ENCODE peak calls at places on chromosomes 12 and 14, in ten cellular contexts. One of them, this sample, is unnamed.

GRCh38 chr14:105019861-105020814 is 745 bp downstream of the CDCA4 start:
- DNase-seq in GM20000: peak
- DNase-seq in lower leg skin: no peak
- DNase-seq in Caco-2: peak
- DNase-seq in endothelial cell: peak
- DNase-seq in BE2C: peak
- DNase-seq in fibroblast of mammary gland: no peak
- DNase-seq in thoracic aorta: no peak
- DNase-seq in breast epithelium: no peak
- DNase-seq in IMR-90: peak
- DNase-seq in this sample: peak

GRCh38 chr14:65042731-65043372 is 56.2 kb downstream of the FNTB start:
- DNase-seq in GM20000: peak
- DNase-seq in IMR-90: no peak
- DNase-seq in thoracic aorta: no peak
- DNase-seq in fibroblast of mammary gland: no peak
- DNase-seq in Caco-2: no peak
- DNase-seq in breast epithelium: no peak
- DNase-seq in endothelial cell: no peak
- DNase-seq in BE2C: no peak
- DNase-seq in lower leg skin: no peak
- DNase-seq in this sample: no peak

GRCh38 chr14:37122919-37123639 is 49.3 kb downstream of the SLC25A21 start:
- DNase-seq in BE2C: no peak
- DNase-seq in Caco-2: no peak
- DNase-seq in lower leg skin: no peak
- DNase-seq in breast epithelium: no peak
- DNase-seq in endothelial cell: no peak
- DNase-seq in thoracic aorta: no peak
- DNase-seq in fibroblast of mammary gland: peak
- DNase-seq in GM20000: no peak
- DNase-seq in IMR-90: no peak
- DNase-seq in this sample: no peak

GRCh38 chr12:109452489-109452888 is 24.6 kb downstream of the KCTD10 start:
- DNase-seq in Caco-2: no peak
- DNase-seq in fibroblast of mammary gland: peak
- DNase-seq in endothelial cell: no peak
- DNase-seq in IMR-90: no peak
- DNase-seq in breast epithelium: no peak
- DNase-seq in BE2C: no peak
- DNase-seq in lower leg skin: no peak
- DNase-seq in thoracic aorta: no peak
- DNase-seq in GM20000: no peak
- DNase-seq in this sample: no peak

GRCh38 chr12:52432559-52433207 is 1.5 kb downstream of the KRT75 start:
- DNase-seq in GM20000: no peak
- DNase-seq in Caco-2: no peak
- DNase-seq in breast epithelium: no peak
- DNase-seq in thoracic aorta: no peak
- DNase-seq in IMR-90: no peak
- DNase-seq in fibroblast of mammary gland: no peak
- DNase-seq in BE2C: no peak
- DNase-seq in endothelial cell: no peak
- DNase-seq in lower leg skin: no peak
- DNase-seq in this sample: no peak

GRCh38 chr12:85029456-85029855 is 6.6 kb downstream of the TSPAN19 start:
- DNase-seq in fibroblast of mammary gland: peak
- DNase-seq in IMR-90: peak
- DNase-seq in breast epithelium: no peak
- DNase-seq in BE2C: no peak
- DNase-seq in Caco-2: peak
- DNase-seq in lower leg skin: no peak
- DNase-seq in GM20000: peak
- DNase-seq in endothelial cell: no peak
- DNase-seq in thoracic aorta: no peak
- DNase-seq in this sample: no peak

GRCh38 chr12:79926951-79927350 is 7.9 kb downstream of the PPP1R12A start:
- DNase-seq in GM20000: no peak
- DNase-seq in BE2C: no peak
- DNase-seq in breast epithelium: no peak
- DNase-seq in endothelial cell: no peak
- DNase-seq in IMR-90: no peak
- DNase-seq in lower leg skin: no peak
- DNase-seq in thoracic aorta: no peak
- DNase-seq in fibroblast of mammary gland: no peak
- DNase-seq in Caco-2: no peak
- DNase-seq in this sample: no peak

GRCh38 chr14:53501361-53502320 is 348.5 kb upstream of the DDHD1 start:
- DNase-seq in IMR-90: peak
- DNase-seq in breast epithelium: no peak
- DNase-seq in endothelial cell: no peak
- DNase-seq in lower leg skin: no peak
- DNase-seq in fibroblast of mammary gland: peak
- DNase-seq in BE2C: no peak
- DNase-seq in GM20000: no peak
- DNase-seq in Caco-2: no peak
- DNase-seq in thoracic aorta: no peak
- DNase-seq in this sample: no peak

GRCh38 chr12:53468286-53468685 is 16.4 kb downstream of the PCBP2 start:
- DNase-seq in thoracic aorta: no peak
- DNase-seq in breast epithelium: no peak
- DNase-seq in endothelial cell: no peak
- DNase-seq in GM20000: no peak
- DNase-seq in fibroblast of mammary gland: no peak
- DNase-seq in BE2C: no peak
- DNase-seq in lower leg skin: no peak
- DNase-seq in Caco-2: no peak
- DNase-seq in IMR-90: no peak
- DNase-seq in this sample: no peak

GRCh38 chr12:53465679-53466078 is 13.8 kb downstream of the PCBP2 start:
- DNase-seq in lower leg skin: no peak
- DNase-seq in breast epithelium: no peak
- DNase-seq in thoracic aorta: no peak
- DNase-seq in GM20000: no peak
- DNase-seq in fibroblast of mammary gland: no peak
- DNase-seq in Caco-2: no peak
- DNase-seq in BE2C: no peak
- DNase-seq in IMR-90: no peak
- DNase-seq in endothelial cell: no peak
- DNase-seq in this sample: no peak

GRCh38 chr12:53467082-53467481 is 15.2 kb downstream of the PCBP2 start:
- DNase-seq in Caco-2: no peak
- DNase-seq in breast epithelium: no peak
- DNase-seq in GM20000: no peak
- DNase-seq in BE2C: no peak
- DNase-seq in IMR-90: no peak
- DNase-seq in lower leg skin: no peak
- DNase-seq in endothelial cell: no peak
- DNase-seq in thoracic aorta: no peak
- DNase-seq in fibroblast of mammary gland: no peak
- DNase-seq in this sample: no peak

GRCh38 chr12:53467880-53468279 is 16.0 kb downstream of the PCBP2 start:
- DNase-seq in Caco-2: no peak
- DNase-seq in BE2C: no peak
- DNase-seq in GM20000: no peak
- DNase-seq in fibroblast of mammary gland: no peak
- DNase-seq in lower leg skin: no peak
- DNase-seq in breast epithelium: no peak
- DNase-seq in IMR-90: no peak
- DNase-seq in thoracic aorta: no peak
- DNase-seq in endothelial cell: no peak
- DNase-seq in this sample: no peak

GRCh38 chr12:53466640-53467039 is 14.7 kb downstream of the PCBP2 start:
- DNase-seq in GM20000: no peak
- DNase-seq in IMR-90: no peak
- DNase-seq in BE2C: no peak
- DNase-seq in lower leg skin: no peak
- DNase-seq in fibroblast of mammary gland: no peak
- DNase-seq in thoracic aorta: no peak
- DNase-seq in Caco-2: no peak
- DNase-seq in endothelial cell: no peak
- DNase-seq in breast epithelium: no peak
- DNase-seq in this sample: no peak
- TF ChIP-seq CTCF in GM20000: no peak
- TF ChIP-seq CTCF in IMR-90: no peak
- TF ChIP-seq CTCF in BE2C: no peak
- TF ChIP-seq CTCF in lower leg skin: no peak
- TF ChIP-seq CTCF in fibroblast of mammary gland: no peak
- TF ChIP-seq CTCF in thoracic aorta: no peak
- TF ChIP-seq CTCF in Caco-2: no peak
- TF ChIP-seq CTCF in endothelial cell: no peak
- TF ChIP-seq CTCF in breast epithelium: no peak
- TF ChIP-seq CTCF in this sample: no peak

DNA sequence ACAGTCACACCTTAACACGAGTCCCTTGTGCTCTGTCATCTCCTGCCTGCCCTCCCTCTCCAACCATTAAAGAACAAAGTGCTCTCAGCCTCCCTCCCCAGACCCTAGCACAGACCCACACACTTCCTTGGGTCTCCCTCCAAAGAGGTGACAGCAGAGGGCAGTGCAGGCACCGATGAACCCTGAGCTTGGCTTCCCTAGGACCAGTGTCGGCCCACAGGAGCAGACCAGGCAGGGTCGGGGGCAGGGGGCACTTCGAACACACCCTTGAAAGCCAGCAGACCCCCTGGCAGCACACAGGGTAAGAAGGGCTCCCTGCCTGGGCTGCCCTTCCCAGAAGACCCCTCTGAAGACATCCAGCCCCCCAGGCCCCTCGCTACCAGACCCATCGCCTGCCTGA is 7.0 kb downstream of the CDK2AP1 start:
- DNase-seq in fibroblast of mammary gland: no peak
- DNase-seq in IMR-90: no peak
- DNase-seq in lower leg skin: no peak
- DNase-seq in BE2C: peak
- DNase-seq in thoracic aorta: no peak
- DNase-seq in GM20000: peak
- DNase-seq in Caco-2: peak
- DNase-seq in breast epithelium: no peak
- DNase-seq in endothelial cell: peak
- DNase-seq in this sample: no peak
- TF ChIP-seq CTCF in fibroblast of mammary gland: peak
- TF ChIP-seq CTCF in IMR-90: no peak
- TF ChIP-seq CTCF in lower leg skin: no peak
- TF ChIP-seq CTCF in BE2C: peak
- TF ChIP-seq CTCF in thoracic aorta: no peak
- TF ChIP-seq CTCF in GM20000: no peak
- TF ChIP-seq CTCF in Caco-2: peak
- TF ChIP-seq CTCF in breast epithelium: no peak
- TF ChIP-seq CTCF in endothelial cell: no peak
- TF ChIP-seq CTCF in this sample: no peak

GRCh38 chr14:74841230-74842207 is 34.4 kb downstream of the PROX2 start:
- DNase-seq in endothelial cell: no peak
- DNase-seq in BE2C: no peak
- DNase-seq in GM20000: peak
- DNase-seq in breast epithelium: no peak
- DNase-seq in fibroblast of mammary gland: no peak
- DNase-seq in IMR-90: no peak
- DNase-seq in lower leg skin: no peak
- DNase-seq in Caco-2: no peak
- DNase-seq in thoracic aorta: no peak
- DNase-seq in this sample: no peak

GRCh38 chr14:74840603-74841030 is 35.3 kb downstream of the PROX2 start:
- DNase-seq in GM20000: peak
- DNase-seq in endothelial cell: no peak
- DNase-seq in Caco-2: no peak
- DNase-seq in breast epithelium: no peak
- DNase-seq in lower leg skin: no peak
- DNase-seq in fibroblast of mammary gland: no peak
- DNase-seq in thoracic aorta: no peak
- DNase-seq in BE2C: no peak
- DNase-seq in IMR-90: no peak
- DNase-seq in this sample: no peak

GRCh38 chr14:74846168-74846567 is 29.8 kb downstream of the PROX2 start:
- DNase-seq in thoracic aorta: no peak
- DNase-seq in breast epithelium: no peak
- DNase-seq in GM20000: no peak
- DNase-seq in lower leg skin: no peak
- DNase-seq in fibroblast of mammary gland: peak
- DNase-seq in Caco-2: no peak
- DNase-seq in endothelial cell: no peak
- DNase-seq in IMR-90: peak
- DNase-seq in BE2C: peak
- DNase-seq in this sample: no peak

GRCh38 chr14:74846968-74847549 is 28.9 kb downstream of the PROX2 start:
- DNase-seq in thoracic aorta: no peak
- DNase-seq in GM20000: no peak
- DNase-seq in IMR-90: peak
- DNase-seq in breast epithelium: no peak
- DNase-seq in fibroblast of mammary gland: peak
- DNase-seq in endothelial cell: no peak
- DNase-seq in BE2C: no peak
- DNase-seq in lower leg skin: no peak
- DNase-seq in Caco-2: no peak
- DNase-seq in this sample: no peak

DNA sequence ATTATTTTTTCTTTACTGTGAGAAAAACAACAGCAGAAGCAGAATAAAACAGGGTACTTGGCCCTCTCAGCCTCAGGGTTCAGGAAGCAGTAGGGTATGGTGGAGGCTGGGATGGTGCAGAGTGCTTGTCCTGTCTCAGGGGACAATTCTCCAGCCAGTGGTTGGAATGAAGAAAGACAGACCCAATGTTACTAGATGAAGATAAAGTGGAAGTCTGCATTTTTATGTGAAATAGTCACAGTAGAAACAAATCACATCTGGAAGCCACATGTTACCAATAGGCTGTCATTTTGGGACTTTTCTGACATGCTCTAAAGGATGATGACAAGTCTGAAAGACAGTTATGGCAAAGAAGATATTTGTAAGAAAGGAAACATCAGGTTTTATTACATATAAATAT is 32.3 kb downstream of the PROX2 start:
- DNase-seq in thoracic aorta: no peak
- DNase-seq in lower leg skin: no peak
- DNase-seq in IMR-90: peak
- DNase-seq in endothelial cell: no peak
- DNase-seq in Caco-2: no peak
- DNase-seq in fibroblast of mammary gland: peak
- DNase-seq in GM20000: no peak
- DNase-seq in breast epithelium: no peak
- DNase-seq in BE2C: peak
- DNase-seq in this sample: no peak
- TF ChIP-seq CTCF in thoracic aorta: no peak
- TF ChIP-seq CTCF in lower leg skin: no peak
- TF ChIP-seq CTCF in IMR-90: peak
- TF ChIP-seq CTCF in endothelial cell: no peak
- TF ChIP-seq CTCF in Caco-2: no peak
- TF ChIP-seq CTCF in fibroblast of mammary gland: peak
- TF ChIP-seq CTCF in GM20000: no peak
- TF ChIP-seq CTCF in breast epithelium: no peak
- TF ChIP-seq CTCF in BE2C: peak
- TF ChIP-seq CTCF in this sample: no peak

GRCh38 chr12:77724367-77724957 is 106.2 kb upstream of the NAV3 start:
- DNase-seq in GM20000: no peak
- DNase-seq in IMR-90: peak
- DNase-seq in BE2C: no peak
- DNase-seq in endothelial cell: peak
- DNase-seq in Caco-2: peak
- DNase-seq in lower leg skin: no peak
- DNase-seq in fibroblast of mammary gland: peak
- DNase-seq in breast epithelium: no peak
- DNase-seq in thoracic aorta: no peak
- DNase-seq in this sample: no peak

GRCh38 chr12:77723308-77723707 is 107.4 kb upstream of the NAV3 start:
- DNase-seq in endothelial cell: no peak
- DNase-seq in IMR-90: no peak
- DNase-seq in fibroblast of mammary gland: no peak
- DNase-seq in lower leg skin: no peak
- DNase-seq in thoracic aorta: no peak
- DNase-seq in BE2C: no peak
- DNase-seq in breast epithelium: no peak
- DNase-seq in GM20000: no peak
- DNase-seq in Caco-2: no peak
- DNase-seq in this sample: no peak

GRCh38 chr12:77725611-77726010 is 105.1 kb upstream of the NAV3 start:
- DNase-seq in breast epithelium: no peak
- DNase-seq in lower leg skin: no peak
- DNase-seq in Caco-2: no peak
- DNase-seq in BE2C: no peak
- DNase-seq in GM20000: no peak
- DNase-seq in endothelial cell: no peak
- DNase-seq in thoracic aorta: no peak
- DNase-seq in fibroblast of mammary gland: peak
- DNase-seq in IMR-90: peak
- DNase-seq in this sample: no peak

DNA sequence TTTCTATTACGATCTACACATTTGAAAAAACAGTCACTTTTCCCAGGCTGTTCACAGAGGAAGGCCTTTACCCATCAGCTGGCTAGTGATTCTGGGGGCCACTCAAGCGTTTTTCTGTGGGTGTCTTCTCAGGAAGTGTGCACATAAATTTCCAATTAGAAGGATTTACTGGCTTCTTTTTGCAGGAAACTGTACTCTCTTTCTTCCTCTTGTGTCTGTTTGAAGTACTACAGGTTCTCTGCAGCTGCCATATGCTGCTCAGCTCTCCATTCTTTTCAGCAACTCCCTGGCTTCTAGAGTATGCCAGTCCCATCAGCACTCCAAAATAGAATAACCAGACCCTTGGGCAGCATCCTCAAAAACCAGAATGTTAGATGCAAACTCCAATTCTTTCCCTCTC is 110.4 kb upstream of the NAV3 start:
- DNase-seq in IMR-90: no peak
- DNase-seq in breast epithelium: no peak
- DNase-seq in Caco-2: no peak
- DNase-seq in fibroblast of mammary gland: peak
- DNase-seq in lower leg skin: no peak
- DNase-seq in GM20000: no peak
- DNase-seq in thoracic aorta: no peak
- DNase-seq in endothelial cell: no peak
- DNase-seq in BE2C: no peak
- DNase-seq in this sample: no peak
- TF ChIP-seq CTCF in IMR-90: no peak
- TF ChIP-seq CTCF in breast epithelium: no peak
- TF ChIP-seq CTCF in Caco-2: no peak
- TF ChIP-seq CTCF in fibroblast of mammary gland: peak
- TF ChIP-seq CTCF in lower leg skin: no peak
- TF ChIP-seq CTCF in GM20000: no peak
- TF ChIP-seq CTCF in thoracic aorta: no peak
- TF ChIP-seq CTCF in endothelial cell: no peak
- TF ChIP-seq CTCF in BE2C: no peak
- TF ChIP-seq CTCF in this sample: peak

This sample was measured in progenitor cell of endocrine pancreas.